ENCODE peak calls at places on chromosomes 4 and X, in four cellular contexts. E is H1, H is HepG2, O is NT2/D1. Q is an unnamed sample. For H3K4me1, the result is how much of the 10 kb centered on the place peaks cover.

GRCh38 chr4:148095346-148095923 is 346.8 kb downstream of the NR3C2 start:
- DNase-seq in E (no peak), H (no peak), O (no peak), Q (no peak)

GRCh38 chr4:155914782-155915181 is 11.3 kb downstream of the TDO2 start:
- DNase-seq in E (no peak), H (no peak), O (no peak), Q (no peak)

GRCh38 chrX:29145316-29145715 is 558.1 kb downstream of the IL1RAPL1 start:
- DNase-seq in E (no peak), H (no peak), O (no peak), Q (no peak)

GRCh38 chr4:2295535-2296442 is 33.9 kb upstream of the MXD4 start:
- DNase-seq in E (no peak), H (no peak), O (no peak), Q (no peak)

GRCh38 chrX:46967547-46967946 is 55.3 kb downstream of the JADE3 start:
- DNase-seq in E (no peak), H (no peak), O (no peak), Q (peak)

GRCh38 chrX:645024-645376 is 14.4 kb downstream of the SHOX start:
- DNase-seq in E (no peak), H (no peak), O (no peak), Q (no peak)

GRCh38 chr4:173040200-173040599 is 128.4 kb upstream of the GALNT7 start:
- DNase-seq in E (no peak), H (no peak), O (no peak), Q (no peak)

GRCh38 chr4:41257257-41257900 is 651 bp downstream of the UCHL1 start:
- DNase-seq in E (no peak), H (no peak), O (no peak), Q (no peak)

GRCh38 chrX:119605739-119606507 is at the start of gene NKRF:
- DNase-seq in E (peak), H (peak), O (peak), Q (peak)

GRCh38 chr4:153488719-153489384 is 22.7 kb downstream of the TMEM131L start:
- DNase-seq in E (no peak), H (no peak), O (no peak), Q (peak)

GRCh38 chrX:253451-254297 is 27.5 kb upstream of the PLCXD1 start:
- DNase-seq in E (no peak), H (no peak), O (no peak), Q (no peak)

GRCh38 chr4:111991797-111992196 is 153.5 kb upstream of the FAM241A start:
- DNase-seq in E (no peak), H (no peak), O (no peak), Q (peak)

GRCh38 chr4:96035727-96036126 is 195.8 kb downstream of the PDHA2 start:
- DNase-seq in E (no peak), H (no peak), O (peak), Q (no peak)

GRCh38 chrX:119692241-119693031 is 532 bp downstream of the SEPTIN6 start:
- DNase-seq in E (no peak), H (no peak), O (no peak), Q (no peak)

GRCh38 chr4:13543648-13544555 is at the start of gene NKX3-2:
- DNase-seq in E (no peak), H (no peak), O (no peak), Q (no peak)

GRCh38 chr4:48905363-48906015 is 1.1 kb downstream of the OCIAD2 start:
- DNase-seq in E (no peak), H (peak), O (no peak), Q (no peak)

GRCh38 chrX:45006002-45006800 is 133.2 kb downstream of the KDM6A start:
- DNase-seq in E (no peak), H (no peak), O (no peak), Q (no peak)

GRCh38 chrX:18994713-18995112 is 10.8 kb upstream of the PHKA2 start:
- DNase-seq in E (no peak), H (peak), O (no peak), Q (no peak)

GRCh38 chr4:164700471-164700870 is 53.5 kb upstream of the SMIM31 start:
- DNase-seq in E (peak), H (peak), O (peak), Q (no peak)

GRCh38 chr4:26459756-26460530 is 30.3 kb downstream of the CCKAR start:
- DNase-seq in E (no peak), H (no peak), O (no peak), Q (no peak)

GRCh38 chr4:107561481-107561880 is 158.6 kb downstream of the PAPSS1 start:
- DNase-seq in E (no peak), H (no peak), O (no peak), Q (no peak)

GRCh38 chr4:87865960-87866598 is 33.3 kb downstream of the MEPE start:
- DNase-seq in E (peak), H (peak), O (peak), Q (no peak)

GRCh38 chr4:144504853-144505252 is 141.1 kb upstream of the HHIP start:
- DNase-seq in E (no peak), H (no peak), O (no peak), Q (no peak)

GRCh38 chr4:78247541-78248285 is 190.6 kb downstream of the FRAS1 start:
- DNase-seq in E (no peak), H (no peak), O (no peak), Q (no peak)

GRCh38 chr4:121827851-121828250 is 4.2 kb upstream of the CCNA2 start:
- DNase-seq in E (no peak), H (no peak), O (no peak), Q (no peak)
- TF ChIP-seq SUZ12 in E (no peak), H (no peak), O (no peak), Q (no peak)

DNA sequence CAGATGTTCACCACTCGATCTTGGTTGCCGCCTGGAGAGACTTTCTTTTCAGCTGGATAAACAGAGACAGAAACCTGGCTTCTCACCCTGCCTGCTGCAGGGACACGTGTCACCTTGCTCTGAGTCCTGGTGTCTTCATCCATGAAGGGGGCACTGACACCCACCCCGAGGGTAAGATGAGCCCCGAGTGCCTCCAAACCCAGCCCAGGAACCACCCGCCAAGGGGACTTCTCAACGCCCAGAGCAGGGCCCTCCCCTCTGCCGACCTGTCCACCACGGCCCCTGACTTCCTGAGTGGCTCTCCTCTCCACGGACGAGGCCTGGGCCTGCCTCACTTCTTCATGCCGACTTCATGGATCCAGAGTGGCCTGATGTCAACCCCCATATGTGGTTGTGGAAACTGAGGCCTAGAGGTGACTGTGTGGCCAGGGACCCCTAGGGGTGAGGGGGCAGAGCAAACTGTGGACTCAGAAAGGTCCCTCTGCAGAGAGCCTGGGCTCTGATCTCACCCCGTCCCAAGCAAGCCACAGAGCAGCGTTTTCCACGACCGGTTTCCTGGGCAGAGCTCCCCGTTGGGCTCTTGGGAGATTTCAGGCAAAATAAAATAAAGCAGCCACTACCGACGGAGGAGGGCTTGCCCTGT is 5.1 kb downstream of the ADRA2C start:
- DNase-seq in E (no peak), H (no peak), O (no peak), Q (no peak)
- H3K4me1 ChIP-seq in E (under half), H (half or more), O (under half), Q (under half)

GRCh38 chr4:139279723-139280620 is at the start of gene MGARP:
- DNase-seq in E (peak), H (no peak), O (no peak), Q (no peak)
- TF ChIP-seq SUZ12 in E (peak), H (no peak), O (no peak), Q (no peak)

DNA sequence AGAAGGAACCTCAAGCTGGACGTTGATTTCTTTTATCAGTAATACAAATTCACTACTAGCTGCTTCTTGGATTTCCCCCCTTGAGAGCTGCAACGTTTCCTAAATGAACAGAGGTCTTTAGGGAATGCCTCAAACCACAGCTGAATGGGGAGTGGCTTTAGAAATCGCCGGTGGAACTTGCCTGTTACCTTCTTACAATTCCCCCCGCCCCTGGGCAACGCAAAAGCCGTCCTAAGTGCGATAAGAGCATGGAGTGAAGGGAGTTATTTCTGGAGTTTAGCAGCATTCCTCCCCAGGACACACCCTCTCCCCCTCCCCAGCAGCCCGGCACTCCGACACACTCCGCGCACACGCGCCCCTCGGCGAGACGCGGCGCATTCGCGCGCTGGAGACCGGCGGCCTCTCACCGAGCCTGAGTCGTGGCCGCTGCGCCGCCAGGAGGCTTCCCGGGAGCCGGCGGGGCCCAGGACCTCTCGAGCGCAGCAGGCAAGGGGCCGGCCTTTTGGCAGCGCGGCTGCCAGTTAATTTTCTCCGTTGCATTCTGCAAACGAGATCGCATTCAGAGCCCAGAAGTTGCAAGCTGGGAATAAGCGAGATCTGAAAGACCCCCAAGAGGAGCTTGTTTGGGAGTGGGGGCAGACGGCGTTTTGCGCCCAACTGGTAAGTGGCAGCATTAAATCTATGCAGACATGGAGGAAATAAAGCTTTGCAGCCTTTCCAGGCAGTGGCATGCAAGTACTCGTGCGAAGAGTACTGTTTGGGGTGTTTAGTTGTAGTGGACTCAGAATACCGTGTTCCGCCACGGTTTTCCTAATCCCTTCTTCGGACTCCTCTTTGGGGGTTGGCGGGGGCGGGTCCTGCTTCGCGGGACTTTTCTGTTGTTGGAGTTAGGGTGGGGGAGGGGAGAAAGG is 134.6 kb downstream of the PALLD start:
- DNase-seq in E (peak), H (no peak), O (peak), Q (no peak)
- H3K4me1 ChIP-seq in E (under half), H (under half), O (under half), Q (under half)

DNA sequence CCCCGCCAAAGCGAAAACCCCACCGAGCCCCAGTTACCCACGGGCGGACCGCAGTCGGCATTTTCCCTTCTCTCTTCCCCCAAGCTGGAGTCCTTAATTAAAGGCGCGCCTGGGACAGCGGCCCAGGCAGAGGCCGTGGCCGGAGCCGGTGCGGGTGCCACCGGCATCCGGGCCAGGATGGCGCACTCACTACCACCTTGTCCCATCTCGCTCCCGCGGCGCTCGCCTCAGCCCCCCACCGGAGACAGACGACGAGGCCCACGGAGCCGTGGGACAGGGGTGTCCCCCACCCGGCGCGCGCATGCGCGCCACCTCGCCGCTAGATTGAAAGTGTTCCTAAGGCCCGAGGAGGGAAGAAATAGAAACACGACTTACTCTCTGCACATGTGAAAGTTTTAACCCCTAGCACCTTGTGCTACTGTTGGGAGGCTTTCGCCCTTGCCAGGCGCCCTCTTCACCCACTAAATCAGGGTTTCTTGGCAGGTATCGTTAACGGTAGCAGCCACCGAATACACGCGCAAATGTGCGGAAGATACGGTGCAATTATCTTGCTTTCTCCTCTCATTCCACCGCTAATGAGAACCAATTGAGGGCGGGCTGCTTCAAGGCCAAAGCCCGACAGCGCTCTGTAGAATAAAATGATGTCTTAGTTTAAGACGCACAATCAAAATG is 64.3 kb upstream of the CCDC160 start:
- DNase-seq in E (no peak), H (no peak), O (no peak), Q (no peak)
- TF ChIP-seq SUZ12 in E (no peak), H (no peak), O (no peak), Q (no peak)

GRCh38 chrX:154357205-154357604 is 17.2 kb downstream of the FLNA start:
- DNase-seq in E (no peak), H (no peak), O (no peak), Q (no peak)
- H3K4me1 ChIP-seq in E (under half), H (under half), O (under half), Q (under half)

GRCh38 chr4:163109967-163110366 is 56.7 kb downstream of the NAF1 start:
- DNase-seq in E (no peak), H (no peak), O (no peak), Q (no peak)

GRCh38 chr4:163108614-163109013 is 58.1 kb downstream of the NAF1 start:
- DNase-seq in E (no peak), H (no peak), O (no peak), Q (no peak)

GRCh38 chr4:163113921-163114703 is 52.6 kb downstream of the NAF1 start:
- DNase-seq in E (no peak), H (no peak), O (no peak), Q (no peak)

GRCh38 chr4:163110442-163110841 is 56.2 kb downstream of the NAF1 start:
- DNase-seq in E (no peak), H (no peak), O (no peak), Q (no peak)

GRCh38 chr4:163111588-163111987 is 55.1 kb downstream of the NAF1 start:
- DNase-seq in E (no peak), H (no peak), O (no peak), Q (no peak)
- TF ChIP-seq SUZ12 in E (no peak), H (no peak), O (no peak), Q (no peak)

GRCh38 chr4:139297001-139297410 is 4.3 kb upstream of the NAA15 start:
- DNase-seq in E (no peak), H (peak), O (no peak), Q (no peak)

GRCh38 chr4:139301821-139302611 is at the start of gene NDUFC1:
- DNase-seq in E (no peak), H (peak), O (no peak), Q (peak)

GRCh38 chr4:139301143-139301820 is at the start of gene NAA15:
- DNase-seq in E (peak), H (peak), O (peak), Q (peak)

GRCh38 chr4:139299536-139299935 is 1.8 kb upstream of the NAA15 start:
- DNase-seq in E (no peak), H (no peak), O (no peak), Q (no peak)

GRCh38 chr4:139300431-139301142 is 718 bp upstream of the NAA15 start:
- DNase-seq in E (no peak), H (no peak), O (no peak), Q (peak)
- H3K4me1 ChIP-seq in E (under half), H (half or more), O (under half), Q (under half)

GRCh38 chr4:170872794-170873193 is 783.0 kb upstream of the AADAT start:
- DNase-seq in E (no peak), H (no peak), O (no peak), Q (no peak)
- TF ChIP-seq SUZ12 in E (no peak), H (no peak), O (no peak), Q (no peak)

GRCh38 chr4:140094701-140095420 is 59.1 kb downstream of the MAML3 start:
- DNase-seq in E (no peak), H (no peak), O (no peak), Q (no peak)

GRCh38 chr4:140090215-140090731 is 63.7 kb downstream of the MAML3 start:
- DNase-seq in E (no peak), H (peak), O (no peak), Q (no peak)

GRCh38 chr4:140091305-140091704 is 62.7 kb downstream of the MAML3 start:
- DNase-seq in E (no peak), H (no peak), O (no peak), Q (no peak)

GRCh38 chr4:140089216-140089615 is 64.8 kb downstream of the MAML3 start:
- DNase-seq in E (no peak), H (no peak), O (no peak), Q (no peak)

GRCh38 chr4:140092094-140092820 is 61.7 kb downstream of the MAML3 start:
- DNase-seq in E (peak), H (no peak), O (peak), Q (no peak)
- H3K4me1 ChIP-seq in E (under half), H (under half), O (under half), Q (under half)

Q was measured in GM12878.